ENCODE peak calls at places on chromosomes 5 and 9, in eight cellular contexts. I is T-helper 2 cell, R is colonic mucosa, L is dermis microvascular lymphatic vessel endothelial cell, O is H9, E is NCI-H1092 treated with DMSO at 0.1 percent for 48 hours, Y is posterior cingulate gyrus, N is cardiac fibroblast. K is an unnamed sample.

GRCh38 chr9:36566813-36567217 is 5.9 kb upstream of the MELK start:
- DNase-seq in I (no peak), R (no peak), L (peak; percentile 63), O (no peak), E (no peak), Y (peak; percentile 72), N (peak; percentile 48), K (no peak)

GRCh38 chr9:32839486-32839885 is 56.1 kb downstream of the TMEM215 start:
- DNase-seq in I (no peak), R (no peak), L (no peak), O (no peak), E (no peak), Y (no peak), N (no peak), K (no peak)

GRCh38 chr9:77210116-77210515 is 32.8 kb downstream of the VPS13A start:
- DNase-seq in I (no peak), R (no peak), L (no peak), O (peak; percentile 80), E (no peak), Y (no peak), N (no peak), K (no peak)

GRCh38 chr9:93084471-93084881 is 11.5 kb upstream of the CARD19 start:
- DNase-seq in I (no peak), R (peak; percentile 12), L (no peak), O (no peak), E (no peak), Y (no peak), N (no peak), K (no peak)

GRCh38 chr5:173909205-173909604 is 21.1 kb downstream of the CPEB4 start:
- DNase-seq in I (no peak), R (no peak), L (no peak), O (no peak), E (no peak), Y (no peak), N (no peak), K (peak; percentile 82)

GRCh38 chr5:31706186-31706585 is 67.3 kb downstream of the PDZD2 start:
- DNase-seq in I (no peak), R (no peak), L (no peak), O (no peak), E (no peak), Y (no peak), N (no peak), K (no peak)

GRCh38 chr5:112304743-112305142 is 114.3 kb downstream of the EPB41L4A start:
- DNase-seq in I (no peak), R (no peak), L (no peak), O (no peak), E (no peak), Y (no peak), N (no peak), K (no peak)

GRCh38 chr9:76023715-76024195 is 133.3 kb downstream of the PCSK5 start:
- DNase-seq in I (no peak), R (no peak), L (no peak), O (no peak), E (no peak), Y (no peak), N (no peak), K (peak; percentile 16)

GRCh38 chr5:158212915-158213314 is 354.0 kb upstream of the CLINT1 start:
- DNase-seq in I (no peak), R (no peak), L (no peak), O (peak; percentile 56), E (no peak), Y (no peak), N (no peak), K (no peak)

GRCh38 chr5:159286420-159287035 is 23.4 kb downstream of the UBLCP1 start:
- DNase-seq in I (no peak), R (no peak), L (peak; percentile 46), O (no peak), E (no peak), Y (no peak), N (peak; percentile 50), K (peak; percentile 51)

K was measured in MM.1S.